ENCODE peak calls at places on chromosomes 16 and 17, in four cellular contexts. P is ovary; C is breast epithelium; V is CD8-positive, alpha-beta memory T cell. F is an unnamed sample. For H3K4me1, the result is how much of the 10 kb centered on the place peaks cover.

GRCh38 chr17:7184091-7184488 is 4.9 kb upstream of the ASGR1 start:
- DNase-seq in P (no peak), C (no peak), V (no peak), F (no peak)

GRCh38 chr17:50304781-50305404 is 30.6 kb downstream of the TMEM92 start:
- DNase-seq in P (no peak), C (no peak), V (no peak), F (peak)

GRCh38 chr17:50482516-50482915 is 3.9 kb downstream of the RSAD1 start:
- DNase-seq in P (peak), C (peak), V (peak), F (peak)

GRCh38 chr16:82439678-82440293 is 187.0 kb upstream of the CDH13 start:
- DNase-seq in P (no peak), C (no peak), V (no peak), F (no peak)

GRCh38 chr16:70463235-70463634 is 8.8 kb downstream of the FCSK start:
- DNase-seq in P (no peak), C (no peak), V (no peak), F (no peak)

GRCh38 chr16:1002399-1003161 is 21.0 kb downstream of the SOX8 start:
- DNase-seq in P (peak), C (peak), V (no peak), F (no peak)

GRCh38 chr17:27282054-27282501 is 11.8 kb upstream of the WSB1 start:
- DNase-seq in P (no peak), C (no peak), V (no peak), F (no peak)

GRCh38 chr17:65856865-65857264 is 295.4 kb upstream of the AXIN2 start:
- DNase-seq in P (no peak), C (no peak), V (no peak), F (no peak)

GRCh38 chr17:73787036-73787720 is 142.9 kb upstream of the SDK2 start:
- DNase-seq in P (no peak), C (no peak), V (no peak), F (no peak)

GRCh38 chr17:21200590-21201301 is 13.2 kb downstream of the TMEM11 start:
- DNase-seq in P (no peak), C (peak), V (no peak), F (no peak)

GRCh38 chr16:85146532-85146797 is 34.2 kb upstream of the CIBAR2 start:
- DNase-seq in P (no peak), C (no peak), V (no peak), F (peak)
- H3K27ac ChIP-seq in P (no peak), C (peak), V (no peak), F (peak)

GRCh38 chr17:28717578-28718316 is at the start of gene RAB34:
- DNase-seq in P (peak), C (peak), V (no peak), F (peak)
- H3K4me1 ChIP-seq in P (under half), C (under half), V (under half), F (under half)

GRCh38 chr16:27374794-27375499 is 27.0 kb upstream of the IL21R start:
- DNase-seq in P (peak), C (peak), V (peak), F (peak)

GRCh38 chr16:27370318-27370717 is 31.7 kb upstream of the IL21R start:
- DNase-seq in P (no peak), C (no peak), V (no peak), F (no peak)

GRCh38 chr16:27377666-27378485 is 24.1 kb upstream of the IL21R start:
- DNase-seq in P (no peak), C (no peak), V (peak), F (no peak)

GRCh38 chr16:27373312-27373711 is 28.7 kb upstream of the IL21R start:
- DNase-seq in P (no peak), C (no peak), V (no peak), F (no peak)

GRCh38 chr16:27374231-27374793 is 27.7 kb upstream of the IL21R start:
- DNase-seq in P (no peak), C (no peak), V (no peak), F (no peak)
- H3K4me3 ChIP-seq in P (no peak), C (no peak), V (no peak), F (no peak)

DNA sequence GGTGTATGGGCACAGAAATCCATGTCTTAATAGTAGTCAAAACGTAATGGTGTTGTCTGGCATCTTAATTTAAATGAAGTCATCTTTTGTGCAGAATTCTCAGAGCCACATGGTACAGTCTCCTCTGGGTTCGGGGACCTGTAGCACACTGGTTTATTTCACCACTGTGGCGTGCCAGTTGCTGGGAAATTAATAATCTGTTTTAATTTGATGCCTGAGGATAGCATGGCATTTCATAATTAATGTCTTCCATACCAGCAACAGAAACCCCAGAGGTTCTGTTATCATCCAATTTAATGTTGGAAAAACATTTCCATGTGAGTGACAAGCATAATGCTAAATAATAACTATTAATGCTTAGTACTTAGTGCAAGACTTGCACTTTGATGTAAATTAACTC is 51.0 kb downstream of the SNX29 start:
- DNase-seq in P (no peak), C (no peak), V (no peak), F (no peak)
- H3K27ac ChIP-seq in P (no peak), C (no peak), V (no peak), F (no peak)

GRCh38 chr17:14329900-14330491 is 29.1 kb downstream of the HS3ST3B1 start:
- DNase-seq in P (no peak), C (no peak), V (no peak), F (no peak)
- H3K4me1 ChIP-seq in P (under half), C (under half), V (half or more), F (under half)

GRCh38 chr16:86507173-86508027 is 2.9 kb upstream of the FOXF1 start:
- DNase-seq in P (no peak), C (no peak), V (no peak), F (no peak)

GRCh38 chr16:86505899-86506864 is 4.1 kb upstream of the FOXF1 start:
- DNase-seq in P (no peak), C (no peak), V (no peak), F (no peak)

GRCh38 chr16:86508947-86509758 is 1.2 kb upstream of the FOXF1 start:
- DNase-seq in P (peak), C (no peak), V (no peak), F (peak)

GRCh38 chr16:86509759-86510464 is 415 bp upstream of the FOXF1 start:
- DNase-seq in P (peak), C (no peak), V (no peak), F (peak)

DNA sequence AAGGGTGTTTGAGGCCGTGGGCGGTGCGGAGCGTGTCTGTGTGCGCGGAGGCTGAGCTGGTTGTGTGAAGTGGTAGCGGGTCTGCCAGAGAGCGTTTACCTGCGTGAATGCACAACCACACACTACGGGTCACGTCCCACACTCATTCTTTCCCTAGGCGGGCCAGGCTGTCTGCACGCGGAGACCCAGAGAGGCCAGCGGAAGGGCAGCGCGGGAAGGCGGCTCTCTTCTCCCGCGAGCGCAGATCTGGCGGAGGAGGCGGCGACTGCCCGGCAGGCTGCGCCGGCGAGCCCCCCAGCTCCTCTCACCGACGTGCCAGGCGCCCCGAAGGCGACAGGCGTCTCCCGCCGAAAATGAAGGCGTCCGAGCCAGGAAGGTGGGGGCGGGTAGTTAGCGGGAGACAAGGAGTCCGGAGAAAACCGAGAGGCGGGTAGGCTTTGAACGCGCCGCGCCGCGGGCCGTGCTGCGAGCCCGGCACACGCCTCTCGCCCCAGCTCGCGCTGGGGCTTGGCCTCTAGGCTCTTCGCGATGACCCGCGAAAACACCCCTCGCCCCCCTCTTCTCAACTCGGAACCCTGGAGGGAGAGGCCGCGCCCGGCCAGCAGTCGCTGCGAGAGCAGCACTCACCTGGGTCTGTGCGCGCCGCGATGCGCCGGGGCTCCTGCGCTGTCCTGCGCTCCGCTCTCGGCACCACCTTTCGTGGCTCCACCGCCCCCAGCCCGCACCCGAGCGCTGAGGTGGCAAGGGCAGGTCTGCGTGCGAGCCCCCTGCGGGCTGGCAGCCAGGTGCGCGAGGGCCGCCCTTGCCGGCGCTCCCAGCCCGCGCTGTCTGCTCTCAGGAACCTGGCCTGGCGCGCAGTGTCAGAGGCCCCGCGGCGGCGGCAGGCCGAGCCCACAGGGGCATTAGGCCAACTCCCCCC is 2.0 kb upstream of the FOXF1 start:
- DNase-seq in P (no peak), C (no peak), V (no peak), F (no peak)
- H3K4me3 ChIP-seq in P (peak), C (peak), V (no peak), F (peak)

GRCh38 chr17:75509528-75510258 is 5.6 kb downstream of the CASKIN2 start:
- DNase-seq in P (no peak), C (no peak), V (no peak), F (peak)
- H3K27ac ChIP-seq in P (no peak), C (peak), V (no peak), F (peak)

GRCh38 chr17:19299214-19299747 is 62.1 kb downstream of the EPN2 start:
- DNase-seq in P (no peak), C (no peak), V (no peak), F (no peak)

GRCh38 chr17:19301274-19301946 is 61.1 kb downstream of the B9D1 start:
- DNase-seq in P (no peak), C (no peak), V (no peak), F (no peak)

GRCh38 chr17:19299866-19300265 is 62.7 kb downstream of the B9D1 start:
- DNase-seq in P (no peak), C (no peak), V (no peak), F (no peak)

GRCh38 chr17:19296786-19297778 is 59.9 kb downstream of the EPN2 start:
- DNase-seq in P (no peak), C (no peak), V (no peak), F (no peak)

DNA sequence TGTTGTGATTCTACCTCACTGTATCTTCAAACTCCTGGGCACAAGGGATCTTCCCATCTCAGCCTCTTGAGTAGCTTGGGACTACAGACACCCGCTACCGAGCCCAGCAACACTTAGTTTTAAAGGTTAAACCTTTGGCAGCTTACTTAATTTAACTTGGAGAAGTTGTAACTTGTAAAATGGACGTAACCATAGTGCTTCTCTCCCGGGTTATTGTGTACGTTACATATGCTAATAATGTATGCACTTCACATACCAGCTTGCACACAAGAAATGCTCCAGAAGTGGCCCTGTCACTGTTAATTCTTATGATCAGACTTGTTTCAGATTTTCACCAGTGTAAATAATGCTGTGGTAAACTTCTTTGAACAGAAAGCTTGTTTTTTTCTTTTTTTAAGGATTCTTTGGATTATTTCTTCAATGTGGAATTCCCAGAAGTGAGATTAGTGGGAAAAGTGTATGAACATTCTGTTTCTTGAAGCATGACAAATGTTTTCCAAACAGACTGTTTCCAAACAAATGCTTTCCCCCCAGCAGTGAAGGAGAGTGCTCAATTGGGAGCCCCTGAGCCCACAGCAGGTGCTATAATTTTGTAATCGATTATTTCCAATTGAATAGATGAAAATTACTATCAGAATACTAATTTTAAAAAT is 61.5 kb downstream of the EPN2 start:
- DNase-seq in P (no peak), C (no peak), V (no peak), F (peak)
- H3K4me1 ChIP-seq in P (under half), C (under half), V (under half), F (under half)

GRCh38 chr17:77887110-77887463 is 71.4 kb upstream of the TNRC6C start:
- DNase-seq in P (no peak), C (no peak), V (no peak), F (no peak)
- H3K4me3 ChIP-seq in P (peak), C (peak), V (peak), F (peak)

F was measured in right cardiac atrium.